ENCODE peak calls at places on chromosomes 7 and 10, in five cellular contexts. M, R, A, J and V are unnamed samples.

GRCh38 chr7:5310822-5311405 is 28.2 kb downstream of the SLC29A4 start:
- DNase-seq in M (no peak), R (no peak), A (no peak), J (no peak), V (no peak)

GRCh38 chr10:20598590-20598989 is 298.5 kb downstream of the NEBL start:
- DNase-seq in M (peak; percentile 46), R (no peak), A (no peak), J (no peak), V (peak; percentile 65)

GRCh38 chr7:29328050-29328449 is 133.5 kb downstream of the CHN2 start:
- DNase-seq in M (no peak), R (no peak), A (no peak), J (no peak), V (no peak)

GRCh38 chr7:87627634-87627994 is 584 bp upstream of the RUNDC3B start:
- DNase-seq in M (no peak), R (no peak), A (no peak), J (no peak), V (no peak)

GRCh38 chr7:121531175-121532070 is 135.3 kb upstream of the FAM3C start:
- DNase-seq in M (no peak), R (no peak), A (no peak), J (no peak), V (no peak)

GRCh38 chr7:10707519-10707918 is 266.2 kb upstream of the PHF14 start:
- DNase-seq in M (no peak), R (no peak), A (no peak), J (no peak), V (no peak)

GRCh38 chr7:100629117-100629711 is 12.1 kb downstream of the TFR2 start:
- DNase-seq in M (peak; percentile 80), R (no peak), A (no peak), J (no peak), V (peak; percentile 85)

GRCh38 chr10:58621379-58622077 is 108.9 kb downstream of the BICC1 start:
- DNase-seq in M (no peak), R (no peak), A (no peak), J (no peak), V (no peak)

GRCh38 chr10:23432639-23433038 is 6.2 kb upstream of the OTUD1 start:
- DNase-seq in M (no peak), R (no peak), A (no peak), J (no peak), V (no peak)

GRCh38 chr10:59561397-59562121 is 148.1 kb downstream of the SLC16A9 start:
- DNase-seq in M (no peak), R (no peak), A (no peak), J (no peak), V (no peak)

GRCh38 chr7:81280531-81280930 is 361.7 kb upstream of the SEMA3C start:
- DNase-seq in M (no peak), R (no peak), A (no peak), J (no peak), V (no peak)

GRCh38 chr7:7405461-7405860 is 130.2 kb downstream of the COL28A1 start:
- DNase-seq in M (no peak), R (no peak), A (no peak), J (no peak), V (no peak)

GRCh38 chr7:84076219-84076618 is 118.4 kb downstream of the SEMA3A start:
- DNase-seq in M (no peak), R (no peak), A (no peak), J (no peak), V (no peak)

GRCh38 chr10:70600512-70601395 is 1.8 kb downstream of the PRF1 start:
- DNase-seq in M (no peak), R (no peak), A (no peak), J (no peak), V (no peak)

GRCh38 chr10:86066696-86067095 is 299.9 kb downstream of the GRID1 start:
- DNase-seq in M (no peak), R (no peak), A (no peak), J (no peak), V (no peak)

GRCh38 chr10:17273403-17273802 is 45.4 kb downstream of the VIM start:
- DNase-seq in M (no peak), R (no peak), A (no peak), J (peak; percentile 32), V (no peak)

GRCh38 chr10:59019603-59020002 is 156.8 kb upstream of the PHYHIPL start:
- DNase-seq in M (no peak), R (no peak), A (no peak), J (no peak), V (no peak)

GRCh38 chr7:135666836-135667235 is 4.5 kb downstream of the STMP1 start:
- DNase-seq in M (no peak), R (no peak), A (no peak), J (no peak), V (no peak)

GRCh38 chr7:6258440-6259182 is 13.8 kb downstream of the CYTH3 start:
- DNase-seq in M (no peak), R (no peak), A (no peak), J (peak; percentile 87), V (no peak)

GRCh38 chr7:28539289-28539981 is 127.1 kb downstream of the CREB5 start:
- DNase-seq in M (no peak), R (no peak), A (no peak), J (no peak), V (no peak)

GRCh38 chr10:75407716-75408511 is 6.3 kb upstream of the ZNF503 start:
- DNase-seq in M (peak; percentile 73), R (no peak), A (no peak), J (no peak), V (peak; percentile 56)

GRCh38 chr10:52099026-52099600 is 215.0 kb upstream of the DKK1 start:
- DNase-seq in M (no peak), R (no peak), A (no peak), J (no peak), V (no peak)

GRCh38 chr10:125209591-125210373 is 49.4 kb upstream of the CTBP2 start:
- DNase-seq in M (no peak), R (no peak), A (no peak), J (no peak), V (no peak)

GRCh38 chr10:24382979-24383663 is 174.2 kb downstream of the KIAA1217 start:
- DNase-seq in M (peak; percentile 53), R (no peak), A (no peak), J (no peak), V (peak; percentile 34)

GRCh38 chr10:98195132-98195531 is 60.7 kb downstream of the R3HCC1L start:
- DNase-seq in M (no peak), R (no peak), A (no peak), J (no peak), V (no peak)

GRCh38 chr10:112314822-112315474 is 31.7 kb downstream of the TECTB start:
- DNase-seq in M (peak; percentile 81), R (peak; percentile 58), A (peak; percentile 69), J (peak; percentile 33), V (peak; percentile 69)

GRCh38 chr10:17425584-17426262 is 28.7 kb downstream of the ST8SIA6 start:
- DNase-seq in M (no peak), R (peak; percentile 23), A (peak; percentile 53), J (no peak), V (no peak)

GRCh38 chr7:91880016-91880412 is 488 bp downstream of the MTERF1 start:
- DNase-seq in M (no peak), R (no peak), A (no peak), J (no peak), V (no peak)

GRCh38 chr10:125146791-125147604 is 13.4 kb downstream of the CTBP2 start:
- DNase-seq in M (no peak), R (no peak), A (no peak), J (no peak), V (peak; percentile 26)

GRCh38 chr10:10630281-10630680 is 387.4 kb upstream of the CELF2 start:
- DNase-seq in M (no peak), R (no peak), A (no peak), J (no peak), V (no peak)